ENCODE peak calls at places on chromosomes 5 and 9, in five cellular contexts. R is small intestine; S is CD8-positive, alpha-beta T cell; K is fibroblast of mammary gland; B is stomach. W is an unnamed sample.

GRCh38 chr9:133371261-133371711 is 4.6 kb downstream of the SURF4 start:
- DNase-seq in R (no peak), S (peak; percentile 73), K (peak; percentile 76), B (no peak), W (no peak)

GRCh38 chr9:22514866-22515265 is 68.2 kb downstream of the DMRTA1 start:
- DNase-seq in R (no peak), S (no peak), K (peak; percentile 1), B (no peak), W (no peak)

GRCh38 chr9:82180711-82181110 is 192.1 kb downstream of the SPATA31D1 start:
- DNase-seq in R (no peak), S (no peak), K (no peak), B (no peak), W (no peak)

GRCh38 chr9:122779181-122779580 is 9.6 kb upstream of the OR5C1 start:
- DNase-seq in R (no peak), S (no peak), K (no peak), B (no peak), W (no peak)

GRCh38 chr5:181243521-181244307 is at the start of gene RACK1:
- DNase-seq in R (peak; percentile 89), S (peak; percentile 89), K (peak; percentile 85), B (peak; percentile 88), W (peak; percentile 96)

GRCh38 chr5:179908528-179908927 is 831 bp upstream of the TBC1D9B start:
- DNase-seq in R (no peak), S (no peak), K (no peak), B (no peak), W (no peak)

GRCh38 chr9:129391215-129391614 is 213.2 kb upstream of the IER5L start:
- DNase-seq in R (no peak), S (no peak), K (no peak), B (no peak), W (peak; percentile 12)

GRCh38 chr5:132364319-132364718 is 5.2 kb upstream of the SLC22A5 start:
- DNase-seq in R (no peak), S (no peak), K (peak; percentile 95), B (no peak), W (peak; percentile 75)

GRCh38 chr9:132451276-132451675 is 41.3 kb downstream of the CFAP77 start:
- DNase-seq in R (peak; percentile 7), S (no peak), K (no peak), B (no peak), W (no peak)

GRCh38 chr5:174093132-174093531 is 47.6 kb downstream of the NSG2 start:
- DNase-seq in R (no peak), S (no peak), K (no peak), B (no peak), W (no peak)

GRCh38 chr9:98129451-98129881 is 10.4 kb upstream of the TRIM14 start:
- DNase-seq in R (no peak), S (no peak), K (peak; percentile 10), B (no peak), W (no peak)

GRCh38 chr5:112957970-112958773 is 18.4 kb upstream of the DCP2 start:
- DNase-seq in R (peak; percentile 43), S (no peak), K (peak; percentile 99), B (peak; percentile 81), W (peak; percentile 85)

GRCh38 chr5:172897691-172898512 is 61.3 kb upstream of the RPL26L1 start:
- DNase-seq in R (no peak), S (no peak), K (peak; percentile 96), B (no peak), W (no peak)

GRCh38 chr5:159825551-159826051 is 90.7 kb upstream of the ADRA1B start:
- DNase-seq in R (no peak), S (no peak), K (peak; percentile 29), B (peak; percentile 83), W (no peak)

GRCh38 chr9:13429271-13429670 is 149.8 kb upstream of the MPDZ start:
- DNase-seq in R (no peak), S (no peak), K (no peak), B (no peak), W (no peak)

GRCh38 chr9:13424872-13425271 is 145.4 kb upstream of the MPDZ start:
- DNase-seq in R (no peak), S (no peak), K (no peak), B (no peak), W (no peak)

GRCh38 chr9:13427587-13427986 is 148.1 kb upstream of the MPDZ start:
- DNase-seq in R (peak; percentile 51), S (no peak), K (peak; percentile 71), B (no peak), W (no peak)

GRCh38 chr9:13424204-13424603 is 144.7 kb upstream of the MPDZ start:
- DNase-seq in R (peak; percentile 5), S (no peak), K (no peak), B (no peak), W (no peak)
- H3K4me3 ChIP-seq in R (no peak overlapping the region), S (no peak overlapping the region), K (no peak overlapping the region), B (no peak overlapping the region), W (no peak overlapping the region)

DNA sequence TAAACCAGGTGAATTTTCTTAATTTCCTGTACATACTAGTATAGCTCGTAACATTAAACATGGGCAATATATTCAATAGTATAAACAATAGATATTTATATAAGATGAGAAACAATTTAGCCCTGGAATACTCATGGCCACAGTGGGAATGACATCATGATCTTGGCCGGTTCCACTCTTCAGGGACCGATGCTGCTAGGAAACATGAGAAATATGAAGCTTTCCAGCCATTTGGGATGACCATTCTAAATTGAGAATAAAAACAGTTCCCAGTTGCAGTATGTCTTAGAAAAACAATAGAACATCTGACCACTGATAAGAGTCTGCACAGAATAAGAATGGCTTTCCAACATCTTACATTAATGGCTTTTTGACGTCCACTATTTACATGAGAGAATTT is 33.3 kb upstream of the SLCO6A1 start:
- DNase-seq in R (no peak), S (no peak), K (peak; percentile 72), B (no peak), W (no peak)
- H3K4me3 ChIP-seq in R (no peak overlapping the region), S (no peak overlapping the region), K (no peak overlapping the region), B (no peak overlapping the region), W (no peak overlapping the region)

GRCh38 chr9:124017064-124017928 is 5.7 kb downstream of the LHX2 start:
- DNase-seq in R (no peak), S (no peak), K (no peak), B (no peak), W (no peak)
- H3K4me3 ChIP-seq in R (no peak overlapping the region), S (peak overlapping the region; percentile 7), K (no peak overlapping the region), B (no peak overlapping the region), W (no peak overlapping the region)

DNA sequence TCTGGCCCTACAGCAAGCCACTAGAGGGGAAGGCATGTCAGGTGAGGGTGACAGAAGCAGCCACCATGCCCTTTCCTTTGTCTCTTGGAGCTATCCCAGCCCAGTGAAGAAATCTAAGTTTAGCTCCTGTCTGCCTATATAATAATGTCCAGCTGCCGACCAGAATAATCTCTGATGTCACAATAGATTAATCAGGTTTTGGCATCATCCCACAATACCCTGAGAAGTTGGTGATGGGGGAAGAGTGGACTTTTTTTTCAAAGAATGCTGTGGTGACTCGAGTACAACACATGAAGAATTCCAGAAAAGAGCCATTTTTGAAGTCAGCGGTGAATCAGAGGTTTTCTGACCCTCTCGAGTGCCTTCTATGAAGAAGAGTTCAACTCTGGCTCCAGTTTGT is 1.7 kb upstream of the TSLP start:
- DNase-seq in R (no peak), S (no peak), K (peak; percentile 90), B (no peak), W (no peak)
- H3K4me3 ChIP-seq in R (no peak overlapping the region), S (no peak overlapping the region), K (no peak overlapping the region), B (no peak overlapping the region), W (no peak overlapping the region)

GRCh38 chr5:96431376-96432244 is 1.4 kb downstream of the PCSK1 start:
- DNase-seq in R (no peak), S (no peak), K (peak; percentile 95), B (no peak), W (no peak)

GRCh38 chr5:96427823-96428222 is 5.2 kb downstream of the PCSK1 start:
- DNase-seq in R (no peak), S (no peak), K (peak; percentile 33), B (no peak), W (no peak)

GRCh38 chr5:96432245-96433065 is 593 bp downstream of the PCSK1 start:
- DNase-seq in R (no peak), S (no peak), K (peak; percentile 49), B (no peak), W (no peak)

GRCh38 chr5:96434201-96434645 is 1.2 kb upstream of the PCSK1 start:
- DNase-seq in R (peak; percentile 33), S (peak; percentile 20), K (peak; percentile 75), B (peak; percentile 63), W (peak; percentile 77)

GRCh38 chr5:96433066-96433447 is at the start of gene PCSK1:
- DNase-seq in R (no peak), S (no peak), K (peak; percentile 21), B (no peak), W (no peak)
- H3K4me3 ChIP-seq in R (no peak within 1 kb of the TSS), S (no peak within 1 kb of the TSS), K (peak within 1 kb of the TSS; percentile 30), B (peak within 1 kb of the TSS; percentile 24), W (no peak within 1 kb of the TSS)

GRCh38 chr5:120466337-120467006 is 2.4 kb downstream of the PRR16 start:
- DNase-seq in R (no peak), S (no peak), K (no peak), B (no peak), W (no peak)

GRCh38 chr5:120464627-120465280 is 654 bp downstream of the PRR16 start:
- DNase-seq in R (no peak), S (no peak), K (peak; percentile 77), B (peak; percentile 25), W (peak; percentile 14)

GRCh38 chr5:120465281-120465961 is 1.3 kb downstream of the PRR16 start:
- DNase-seq in R (no peak), S (no peak), K (peak; percentile 74), B (no peak), W (no peak)

GRCh38 chr5:120463991-120464626 is at the start of gene PRR16:
- DNase-seq in R (no peak), S (no peak), K (peak; percentile 63), B (peak; percentile 28), W (peak; percentile 55)

DNA sequence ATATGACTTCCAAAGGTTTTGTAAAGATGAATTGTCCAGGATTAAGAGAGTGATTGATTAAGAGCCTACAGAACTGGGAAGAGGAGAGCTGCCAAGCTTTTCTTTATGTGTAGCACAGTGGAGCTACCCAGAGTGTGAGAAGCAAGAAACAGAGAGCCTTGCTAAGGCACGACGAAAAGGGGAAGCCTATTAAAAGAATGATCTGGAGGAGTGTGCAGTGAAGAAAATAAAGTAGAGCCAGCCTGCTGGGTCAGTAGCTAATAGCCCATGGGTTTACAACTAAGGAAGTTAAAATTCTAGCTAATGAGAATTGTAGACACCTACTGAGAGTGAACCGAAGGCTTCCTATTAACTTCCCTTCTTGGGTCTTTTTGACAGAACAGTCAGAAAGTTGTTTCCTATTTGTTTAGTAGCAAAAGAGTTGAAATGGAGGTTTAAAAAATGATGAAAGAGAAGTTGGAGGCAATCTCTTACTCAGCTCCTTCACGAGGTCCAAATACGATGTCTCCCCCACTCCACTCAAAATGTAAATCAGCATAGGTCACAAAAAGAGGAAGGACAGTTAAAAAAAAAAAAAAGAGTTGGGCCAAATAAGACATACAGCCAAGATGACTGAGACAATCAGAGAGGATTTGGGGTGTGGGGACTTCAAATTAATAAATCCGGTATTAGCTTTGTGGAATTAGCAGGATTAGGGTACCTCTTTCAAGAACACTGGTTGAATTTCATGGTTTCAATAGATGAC is 902 bp upstream of the PRR16 start:
- DNase-seq in R (no peak), S (no peak), K (no peak), B (no peak), W (no peak)
- H3K4me3 ChIP-seq in R (no peak overlapping the region), S (no peak overlapping the region), K (no peak overlapping the region), B (no peak overlapping the region), W (peak overlapping the region; percentile 65)